ENCODE peak calls at places on chromosomes 11 and 22, in four cellular contexts. R, V, O and M are unnamed samples.

GRCh38 chr22:34105461-34106062 is 185.3 kb upstream of the LARGE1 start:
- DNase-seq in R (no peak), V (peak), O (peak), M (peak)

GRCh38 chr22:47923011-47923427 is 1160.6 kb downstream of the TBC1D22A start:
- DNase-seq in R (no peak), V (no peak), O (no peak), M (no peak)

GRCh38 chr11:71286701-71287643 is 34.6 kb upstream of the SHANK2 start:
- DNase-seq in R (peak), V (peak), O (no peak), M (no peak)

GRCh38 chr22:36107436-36107835 is 53.1 kb downstream of the APOL3 start:
- DNase-seq in R (no peak), V (no peak), O (no peak), M (no peak)

GRCh38 chr11:120511804-120512726 is 517 bp downstream of the GRIK4 start:
- DNase-seq in R (no peak), V (peak), O (no peak), M (no peak)

GRCh38 chr22:49966041-49966715 is 5.6 kb downstream of the PIM3 start:
- DNase-seq in R (no peak), V (no peak), O (no peak), M (no peak)

GRCh38 chr22:50105529-50106100 is 15.8 kb downstream of the MOV10L1 start:
- DNase-seq in R (peak), V (no peak), O (peak), M (no peak)

GRCh38 chr22:32531955-32532818 is 57.6 kb downstream of the FBXO7 start:
- DNase-seq in R (peak), V (peak), O (no peak), M (no peak)

GRCh38 chr11:35121326-35121865 is 17.6 kb upstream of the CD44 start:
- DNase-seq in R (peak), V (no peak), O (peak), M (peak)

GRCh38 chr22:30159561-30160353 is 79.5 kb downstream of the HORMAD2 start:
- DNase-seq in R (peak), V (peak), O (no peak), M (no peak)

GRCh38 chr22:44033689-44034088 is 9.6 kb downstream of the PARVB start:
- DNase-seq in R (peak), V (peak), O (no peak), M (no peak)

GRCh38 chr11:15451713-15452112 is 337.0 kb downstream of the INSC start:
- DNase-seq in R (no peak), V (no peak), O (no peak), M (no peak)

GRCh38 chr11:94613120-94613519 is 46.0 kb downstream of the PIWIL4 start:
- DNase-seq in R (no peak), V (no peak), O (no peak), M (no peak)

GRCh38 chr11:30984442-30984816 is 385.1 kb downstream of the DCDC1 start:
- DNase-seq in R (peak), V (no peak), O (no peak), M (no peak)

GRCh38 chr11:2180347-2180746 is 8.7 kb upstream of the TH start:
- DNase-seq in R (no peak), V (no peak), O (no peak), M (no peak)

GRCh38 chr22:30208631-30209603 is 37.6 kb downstream of the LIF start:
- DNase-seq in R (peak), V (peak), O (no peak), M (no peak)

GRCh38 chr22:42654696-42655095 is 5.5 kb upstream of the CYB5R3 start:
- DNase-seq in R (no peak), V (no peak), O (no peak), M (no peak)

GRCh38 chr11:130815074-130815802 is 101.0 kb downstream of the SNX19 start:
- DNase-seq in R (no peak), V (no peak), O (no peak), M (no peak)

GRCh38 chr11:96393753-96394348 is 4.0 kb downstream of the JRKL start:
- DNase-seq in R (peak), V (peak), O (peak), M (no peak)

GRCh38 chr11:41579546-41579945 is 120.1 kb upstream of the LRRC4C start:
- DNase-seq in R (no peak), V (no peak), O (no peak), M (no peak)

GRCh38 chr22:48895831-48896765 is 931.6 kb downstream of the BRD1 start:
- DNase-seq in R (no peak), V (no peak), O (no peak), M (no peak)

GRCh38 chr11:128406365-128406706 is 181.0 kb downstream of the ETS1 start:
- DNase-seq in R (no peak), V (no peak), O (no peak), M (no peak)

GRCh38 chr22:32660292-32660691 is 141.2 kb upstream of the TIMP3 start:
- DNase-seq in R (peak), V (peak), O (peak), M (peak)

GRCh38 chr22:38205261-38206128 is 3.7 kb downstream of the MAFF start:
- DNase-seq in R (peak), V (peak), O (no peak), M (no peak)

GRCh38 chr11:19076744-19077589 is 16.4 kb upstream of the MRGPRX2 start:
- DNase-seq in R (peak), V (peak), O (peak), M (peak)

GRCh38 chr11:12112731-12113130 is 2.3 kb downstream of the MICAL2 start:
- DNase-seq in R (no peak), V (no peak), O (no peak), M (no peak)

GRCh38 chr22:35792501-35792900 is 74.8 kb downstream of the APOL5 start:
- DNase-seq in R (no peak), V (no peak), O (no peak), M (no peak)

GRCh38 chr22:24305260-24305692 is 34.6 kb downstream of the SPECC1L start:
- DNase-seq in R (peak), V (no peak), O (peak), M (no peak)

GRCh38 chr11:3995949-3996554 is 98.5 kb upstream of the RRM1 start:
- DNase-seq in R (peak), V (peak), O (no peak), M (no peak)

GRCh38 chr11:98300777-98301176 is 720.0 kb upstream of the CNTN5 start:
- DNase-seq in R (peak), V (no peak), O (no peak), M (no peak)

DNA sequence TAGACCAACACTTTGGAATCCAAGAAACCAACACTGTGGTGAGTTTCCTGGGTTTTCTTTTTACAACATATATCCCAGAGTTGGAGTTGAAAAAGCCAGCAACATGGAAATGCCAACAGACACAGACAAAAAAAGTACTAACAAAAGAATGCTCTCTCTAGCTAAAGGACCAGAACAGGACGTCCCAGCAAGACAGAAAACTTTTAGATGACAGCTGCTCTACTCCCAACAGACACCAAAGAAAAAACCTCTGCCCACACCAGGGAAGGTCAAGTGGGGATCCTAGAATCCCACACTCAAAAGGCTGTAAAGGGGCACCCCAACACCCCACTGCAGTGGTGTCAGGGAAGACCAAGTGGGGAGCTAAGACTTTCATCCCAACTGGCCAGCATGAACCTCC is 23.3 kb downstream of the RRAS2 start:
- DNase-seq in R (no peak), V (no peak), O (no peak), M (no peak)
- H3K4me3 ChIP-seq in R (no peak), V (peak), O (no peak), M (no peak)

DNA sequence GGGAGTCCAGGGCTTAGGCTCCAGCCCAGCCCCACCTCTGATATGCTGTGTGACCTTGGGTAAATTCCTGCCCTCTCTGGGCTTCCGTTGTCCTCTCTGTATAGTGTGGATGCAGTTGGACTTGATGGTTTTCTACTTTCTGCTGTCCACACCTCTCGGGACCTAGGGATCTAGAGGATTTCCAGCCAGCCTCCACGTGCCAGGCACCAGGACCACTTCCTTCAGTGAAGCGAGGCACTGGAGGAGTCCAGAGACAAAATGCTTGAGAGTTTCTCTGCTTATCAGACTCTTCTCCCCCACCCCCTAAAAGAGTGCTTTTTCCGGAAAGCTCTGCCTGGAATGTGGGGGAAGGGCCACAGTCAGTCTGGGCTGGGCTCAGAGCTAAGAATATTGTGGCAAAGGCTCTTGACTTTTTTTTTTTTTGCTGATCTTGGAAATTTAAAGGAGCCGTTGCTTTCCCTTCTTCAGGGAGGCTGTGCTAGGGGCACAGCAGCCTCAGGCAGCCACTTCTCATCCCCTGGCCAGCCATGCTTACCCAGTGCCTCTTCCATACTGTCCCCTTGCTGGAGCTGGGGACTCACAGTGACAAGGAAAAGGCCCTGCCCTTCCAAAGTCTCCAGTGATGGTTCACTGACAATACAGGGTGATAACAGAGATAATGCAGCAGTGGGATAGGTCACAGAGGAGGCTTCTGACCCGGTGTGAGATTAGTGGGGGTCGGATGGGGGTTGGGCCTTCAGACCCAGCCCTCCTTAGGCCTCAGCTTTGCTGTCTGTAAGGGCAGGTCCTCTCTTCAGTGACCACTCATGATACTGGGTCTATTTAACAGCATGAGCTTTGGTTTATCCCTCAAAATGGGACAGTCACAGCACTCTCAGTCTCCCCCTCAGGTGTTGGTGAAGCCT is 2.9 kb upstream of the SERPINH1 start:
- DNase-seq in R (peak), V (peak), O (no peak), M (no peak)
- H3K4me3 ChIP-seq in R (no peak), V (peak), O (no peak), M (no peak)

DNA sequence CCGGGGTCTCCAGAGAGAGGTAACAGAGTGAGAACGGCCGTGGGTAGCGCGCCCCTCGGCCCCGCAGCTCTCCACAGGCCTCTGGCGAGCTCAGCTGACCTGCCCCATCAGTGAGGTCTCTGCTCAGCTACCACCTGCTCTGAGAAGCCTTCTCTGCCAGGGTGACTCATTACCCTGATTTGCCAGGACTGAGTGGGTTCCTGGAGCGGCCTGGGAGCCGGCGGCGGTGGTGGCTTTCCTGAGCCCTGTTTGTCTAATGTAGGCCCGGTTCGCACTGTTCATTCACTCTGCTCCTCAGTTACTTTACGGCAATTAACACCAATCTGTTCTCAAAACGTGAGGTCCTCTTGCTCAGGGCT is 351.0 kb upstream of the B3GAT1 start:
- DNase-seq in R (no peak), V (no peak), O (no peak), M (no peak)
- H3K4me3 ChIP-seq in R (no peak), V (peak), O (no peak), M (no peak)

DNA sequence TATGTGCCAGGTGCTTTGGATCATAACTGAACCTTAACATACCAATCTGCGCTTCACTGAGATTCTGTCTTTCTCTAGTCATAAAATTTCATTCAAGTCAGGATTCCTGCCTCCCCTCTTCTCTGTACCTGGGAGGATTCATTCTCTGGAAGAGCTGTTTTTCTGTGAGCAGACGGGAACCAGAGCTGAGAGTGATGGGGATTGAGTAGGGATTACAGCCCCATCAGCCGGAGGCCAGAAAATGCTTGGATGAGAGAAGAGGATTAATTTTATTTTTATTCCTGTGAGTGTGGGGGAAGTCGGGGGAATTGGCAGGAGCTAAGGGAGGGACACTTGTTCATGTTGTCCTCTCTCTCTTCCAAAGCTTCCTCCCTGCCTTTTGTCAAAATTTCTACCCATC is 4.7 kb downstream of the STX3 start:
- DNase-seq in R (no peak), V (no peak), O (no peak), M (no peak)
- H3K4me3 ChIP-seq in R (no peak), V (no peak), O (no peak), M (no peak)

DNA sequence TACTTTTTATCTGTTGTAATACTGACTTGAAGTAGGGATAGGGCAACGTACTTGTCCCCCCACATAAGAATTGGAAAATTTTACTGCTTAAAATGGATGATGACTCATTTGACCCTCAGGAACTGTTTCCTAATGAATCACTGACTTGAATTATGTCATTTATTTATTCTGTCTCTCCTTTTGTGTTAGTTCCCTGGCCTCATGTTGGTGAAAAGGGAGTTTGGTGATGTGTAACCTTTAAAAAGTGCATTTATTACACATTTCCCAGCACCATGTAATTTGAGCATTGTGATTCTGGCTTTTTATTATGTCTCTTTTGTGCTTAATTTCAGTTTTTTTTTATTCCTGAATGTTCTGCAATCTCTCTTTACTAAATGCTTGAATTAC is 20.3 kb upstream of the PGM2L1 start:
- DNase-seq in R (peak), V (peak), O (no peak), M (no peak)
- H3K4me3 ChIP-seq in R (no peak), V (no peak), O (no peak), M (no peak)

DNA sequence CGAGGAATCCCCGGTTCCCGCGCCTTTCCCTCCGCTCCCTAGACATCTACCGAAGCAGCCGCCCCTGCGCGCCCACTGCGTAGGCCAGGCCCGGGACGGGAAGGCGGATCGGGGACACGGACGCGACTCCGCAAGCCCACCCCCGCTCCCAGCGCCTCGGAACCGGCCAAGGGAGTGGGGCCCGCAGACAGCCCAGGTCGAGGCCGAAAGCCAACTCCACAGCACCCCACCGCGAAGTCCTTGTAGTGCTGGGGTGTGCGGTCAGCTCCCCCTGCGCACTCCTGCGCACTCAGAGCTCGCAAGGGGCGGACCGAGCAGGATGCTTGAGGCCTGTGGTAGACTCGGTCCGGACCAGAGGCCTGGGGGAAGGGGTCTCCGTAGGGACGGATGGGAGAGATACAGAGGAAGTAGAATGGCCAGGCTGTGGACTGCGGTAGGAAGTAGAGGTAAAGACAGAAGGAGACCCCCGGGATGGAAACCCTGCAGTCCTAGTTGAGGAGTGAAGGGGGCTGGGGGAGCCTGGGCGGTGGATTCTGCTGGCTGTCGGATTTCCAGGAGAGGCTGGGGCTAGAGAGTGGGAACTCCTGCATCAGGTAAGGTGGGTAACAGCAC is 547 bp upstream of the SCARF2 start:
- DNase-seq in R (peak), V (peak), O (no peak), M (peak)
- H3K4me3 ChIP-seq in R (peak), V (peak), O (no peak), M (peak)

GRCh38 chr22:23071163-23072034 is 1.1 kb downstream of the GNAZ start:
- DNase-seq in R (no peak), V (peak), O (no peak), M (peak)

GRCh38 chr22:23070418-23071162 is at the start of gene GNAZ:
- DNase-seq in R (no peak), V (peak), O (no peak), M (peak)

GRCh38 chr22:23072911-23073491 is 2.7 kb downstream of the GNAZ start:
- DNase-seq in R (no peak), V (peak), O (no peak), M (peak)

GRCh38 chr22:23073506-23074229 is 3.3 kb downstream of the GNAZ start:
- DNase-seq in R (no peak), V (no peak), O (no peak), M (peak)

DNA sequence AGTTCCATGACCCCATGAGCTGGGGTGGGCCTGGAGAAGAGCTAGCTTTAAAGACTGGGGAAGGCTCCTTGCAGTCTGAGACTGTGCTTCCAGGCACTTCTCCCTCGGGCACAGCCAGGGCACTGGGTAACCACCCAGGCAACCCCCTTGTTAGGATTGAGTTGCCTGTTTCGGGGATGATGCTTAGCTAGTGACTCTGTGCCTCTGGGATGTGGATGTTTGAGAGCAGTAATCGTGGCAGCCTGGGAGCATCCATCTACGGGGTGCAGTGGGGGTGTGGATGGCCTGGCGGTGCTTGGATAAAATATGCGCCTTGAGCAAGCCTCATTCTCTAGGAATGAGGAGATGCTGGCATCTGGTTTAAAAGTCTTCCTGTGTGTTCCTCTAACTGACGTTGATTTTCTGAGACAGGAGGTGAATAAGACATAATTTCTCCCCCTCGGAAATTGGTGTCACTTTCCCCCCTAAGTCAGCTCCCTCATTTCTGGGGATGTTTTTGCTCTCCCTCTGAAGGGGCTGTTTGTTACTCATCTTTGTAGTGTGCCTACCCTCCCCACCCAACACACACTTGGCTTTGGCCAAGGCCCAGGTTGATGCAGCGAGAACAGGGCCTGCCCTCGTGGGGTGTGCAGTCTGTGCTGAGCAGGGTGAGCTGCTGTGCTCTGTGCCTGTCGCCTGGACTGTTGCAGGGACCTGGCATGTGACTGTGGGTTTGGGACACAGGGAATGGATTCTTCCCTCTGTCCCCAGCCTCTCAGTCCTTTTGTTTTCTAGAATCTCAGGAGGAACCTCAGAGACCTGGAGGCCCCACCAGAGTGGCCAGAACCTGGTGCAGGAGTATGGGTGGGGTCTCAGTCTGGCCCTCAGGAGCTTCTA is 2.0 kb downstream of the GNAZ start:
- DNase-seq in R (no peak), V (peak), O (no peak), M (no peak)
- H3K4me3 ChIP-seq in R (no peak), V (no peak), O (no peak), M (no peak)